ENCODE peak calls at places on chromosomes 3 and 15, in four cellular contexts. R is hepatocyte, Y is fibroblast of lung, L is body of pancreas. M is an unnamed sample. For H3K36me3, the result is how much of the 10 kb centered on the place peaks cover.

GRCh38 chr3:50341996-50342732 is 1.5 kb upstream of the RASSF1 start:
- DNase-seq in L (no peak), Y (no peak), R (no peak), M (no peak)

GRCh38 chr15:63059573-63060216 is 17.1 kb downstream of the TPM1 start:
- DNase-seq in L (no peak), Y (peak), R (no peak), M (no peak)

GRCh38 chr15:74891469-74891868 is 1.6 kb downstream of the MPI start:
- DNase-seq in Y (no peak), R (no peak), L (peak), M (no peak)

GRCh38 chr15:63319065-63319464 is 41.7 kb downstream of the APH1B start:
- DNase-seq in Y (no peak), L (no peak), R (no peak), M (no peak)

GRCh38 chr15:82968066-82968465 is 15.5 kb upstream of the HOMER2 start:
- DNase-seq in R (no peak), L (no peak), Y (peak), M (no peak)

GRCh38 chr3:177336841-177337430 is 139.7 kb upstream of the TBL1XR1 start:
- DNase-seq in L (no peak), Y (peak), R (no peak), M (no peak)

GRCh38 chr3:177322846-177323245 is 125.6 kb upstream of the TBL1XR1 start:
- DNase-seq in R (no peak), L (no peak), Y (no peak), M (no peak)

GRCh38 chr3:141063831-141064230 is 12.7 kb downstream of the SPSB4 start:
- DNase-seq in R (no peak), Y (no peak), L (peak), M (no peak)

GRCh38 chr15:79007066-79007465 is 62.2 kb upstream of the CTSH start:
- DNase-seq in L (peak), Y (no peak), R (peak), M (no peak)

GRCh38 chr15:77870195-77871065 is 207.1 kb downstream of the TBC1D2B start:
- DNase-seq in R (peak), L (peak), Y (peak), M (peak)

GRCh38 chr3:46304739-46305138 is 49.2 kb upstream of the CCR2 start:
- DNase-seq in L (no peak), R (no peak), Y (no peak), M (no peak)
- H3K4me3 ChIP-seq in L (no peak), R (no peak), Y (no peak), M (no peak)

GRCh38 chr15:42725331-42725903 is 11.5 kb downstream of the CDAN1 start:
- DNase-seq in Y (no peak), R (no peak), L (no peak), M (no peak)
- H3K36me3 ChIP-seq in Y (under half), R (under half), L (under half), M (under half)

GRCh38 chr15:49215768-49216739 is 46.0 kb downstream of the GALK2 start:
- DNase-seq in Y (peak), R (no peak), L (peak), M (no peak)
- TF ChIP-seq CTCF in Y (no peak), R (no peak), L (peak), M (no peak)

DNA sequence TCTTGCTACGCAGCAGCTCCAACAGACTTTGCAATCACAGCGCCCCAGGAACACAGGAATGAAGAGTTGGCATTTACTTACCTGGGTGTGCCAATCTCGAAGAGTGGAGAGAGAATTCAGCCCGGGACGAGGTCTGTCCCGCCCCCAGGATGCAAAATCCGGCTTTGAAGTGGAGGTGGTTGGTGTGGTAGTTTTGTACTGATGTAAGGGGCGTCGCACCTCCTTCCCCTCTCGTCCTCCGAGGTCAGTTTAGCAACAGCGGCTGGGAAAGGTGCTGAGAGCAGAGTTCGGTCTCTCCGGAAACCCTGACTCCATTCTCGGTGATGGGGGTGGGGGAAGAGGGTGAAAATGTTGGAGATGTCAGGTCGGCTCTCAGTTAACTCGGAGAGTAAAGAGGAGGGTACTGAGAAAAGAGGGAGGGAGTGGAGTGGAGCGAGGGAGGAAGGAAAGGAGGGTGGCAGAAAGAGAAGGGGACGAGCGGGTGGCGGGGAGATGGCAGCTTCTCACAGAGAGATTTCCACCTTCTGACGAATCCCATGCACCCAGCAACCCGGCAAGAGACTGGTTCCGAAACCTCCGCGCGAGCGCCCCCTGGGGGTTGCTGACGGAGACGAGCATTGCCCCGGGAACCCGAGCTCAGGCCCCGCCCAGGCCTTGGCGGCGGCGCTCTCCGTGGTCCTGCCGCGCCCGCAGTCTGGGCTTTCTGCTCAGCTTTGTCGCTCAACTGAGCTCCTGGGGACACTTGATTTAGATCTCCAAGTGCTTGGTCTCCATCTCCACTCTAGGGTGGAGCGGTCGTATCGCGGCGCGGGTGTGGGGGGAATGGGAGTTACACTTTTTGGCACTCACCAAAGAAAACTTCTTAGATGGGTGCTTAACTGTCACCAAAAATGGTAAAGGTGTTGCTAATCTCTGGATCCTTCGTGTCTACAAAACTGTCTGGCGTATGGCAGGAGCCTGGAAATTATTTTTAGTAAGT is at the start of gene CPNE4:
- DNase-seq in R (peak), Y (peak), L (peak), M (peak)
- H3K4me3 ChIP-seq in R (no peak), Y (peak), L (no peak), M (no peak)

GRCh38 chr3:14130707-14131106 is 5.9 kb downstream of the TMEM43 start:
- DNase-seq in L (no peak), R (no peak), Y (no peak), M (no peak)

GRCh38 chr3:14132120-14132519 is 7.3 kb downstream of the TMEM43 start:
- DNase-seq in L (no peak), Y (no peak), R (no peak), M (no peak)

GRCh38 chr3:14130230-14130629 is 5.4 kb downstream of the TMEM43 start:
- DNase-seq in R (no peak), L (no peak), Y (no peak), M (no peak)

GRCh38 chr3:14132689-14133088 is 7.8 kb downstream of the TMEM43 start:
- DNase-seq in R (no peak), L (no peak), Y (no peak), M (no peak)

DNA sequence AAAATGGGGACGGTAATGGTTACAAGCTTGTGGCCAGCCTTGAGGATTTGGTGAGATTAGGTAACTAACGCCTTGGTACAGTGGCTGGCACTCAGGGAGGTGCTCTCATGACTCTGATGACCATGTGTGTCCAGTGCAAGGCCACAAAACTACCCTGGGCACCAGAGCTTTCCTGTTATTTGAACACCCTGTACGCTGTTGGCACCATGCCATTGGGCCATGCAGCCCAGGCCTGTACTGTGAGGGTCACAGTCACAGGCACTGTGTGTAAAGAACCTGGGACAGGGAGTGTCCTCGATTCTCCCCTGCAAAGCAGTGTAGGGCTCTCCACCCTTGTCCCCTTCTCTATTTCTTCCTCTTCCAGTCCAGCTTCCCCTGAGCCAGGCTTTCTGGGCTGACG is 6.3 kb downstream of the TMEM43 start:
- DNase-seq in L (no peak), Y (no peak), R (no peak), M (no peak)
- H3K36me3 ChIP-seq in L (under half), Y (half or more), R (under half), M (under half)

DNA sequence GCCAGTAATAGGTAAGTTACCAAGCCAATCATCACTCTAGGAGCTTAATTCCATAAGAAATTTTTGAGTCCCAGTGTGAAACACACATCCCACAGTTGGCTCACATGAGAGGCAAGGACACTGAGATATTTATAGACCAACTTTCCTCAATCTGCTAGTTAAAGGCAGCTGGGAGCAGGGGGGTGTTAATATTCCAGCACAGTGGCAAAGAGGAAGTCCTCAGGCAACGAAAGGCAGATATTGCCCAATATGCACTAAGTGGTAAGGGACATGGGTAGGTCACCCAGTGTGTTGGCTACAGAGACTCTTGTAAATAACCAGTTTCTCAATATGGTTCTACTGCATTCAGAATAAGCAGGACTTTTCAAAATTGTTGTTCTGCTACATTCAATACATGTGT is 61.0 kb downstream of the TOP2B start:
- DNase-seq in R (no peak), L (no peak), Y (peak), M (no peak)
- TF ChIP-seq CTCF in R (no peak), L (no peak), Y (no peak), M (no peak)

GRCh38 chr3:175735866-175736265 is 876.7 kb downstream of the NAALADL2 start:
- DNase-seq in Y (no peak), R (no peak), L (no peak), M (no peak)

GRCh38 chr3:175743733-175744400 is 884.7 kb downstream of the NAALADL2 start:
- DNase-seq in L (no peak), R (no peak), Y (peak), M (no peak)

GRCh38 chr3:175741951-175742350 is 882.8 kb downstream of the NAALADL2 start:
- DNase-seq in Y (peak), L (no peak), R (no peak), M (no peak)

GRCh38 chr3:175732053-175732452 is 872.9 kb downstream of the NAALADL2 start:
- DNase-seq in R (no peak), Y (no peak), L (no peak), M (no peak)

GRCh38 chr3:175737646-175738572 is 878.8 kb downstream of the NAALADL2 start:
- DNase-seq in L (no peak), Y (peak), R (no peak), M (no peak)
- H3K4me3 ChIP-seq in L (no peak), Y (no peak), R (no peak), M (no peak)